ENCODE peak calls at places on chromosomes 4 and X, in five cellular contexts. B is ELF-1; W is NCI-H146; P is stimulated activated CD8-positive, alpha-beta memory T cell treated with anti-CD3 and anti-CD28 coated beads, Interleukin-4, amount 100 ng/mL, for 4 hours; G is Panc1. H is an unnamed sample.

GRCh38 chr4:147355849-147356248 is 125.0 kb upstream of the EDNRA start:
- DNase-seq in B (no peak), W (no peak), P (no peak), G (no peak), H (no peak)

GRCh38 chr4:168063031-168063430 is 29.3 kb upstream of the ANXA10 start:
- DNase-seq in B (no peak), W (no peak), P (no peak), G (no peak), H (no peak)

GRCh38 chrX:8692886-8693285 is 39.1 kb downstream of the ANOS1 start:
- DNase-seq in B (no peak), W (no peak), P (no peak), G (no peak), H (no peak)

GRCh38 chr4:123699823-123700822 is 303.5 kb downstream of the SPRY1 start:
- DNase-seq in B (no peak), W (no peak), P (no peak), G (no peak), H (no peak)

GRCh38 chr4:128483816-128484215 is 196.2 kb upstream of the PGRMC2 start:
- DNase-seq in B (no peak), W (no peak), P (no peak), G (no peak), H (no peak)

GRCh38 chrX:358651-359143 is 28.0 kb downstream of the PPP2R3B start:
- DNase-seq in B (no peak), W (no peak), P (no peak), G (no peak), H (no peak)

GRCh38 chr4:65791807-65792308 is 121.6 kb upstream of the EPHA5 start:
- DNase-seq in B (no peak), W (no peak), P (no peak), G (no peak), H (no peak)

GRCh38 chr4:52568351-52568750 is 90.8 kb downstream of the USP46 start:
- DNase-seq in B (no peak), W (no peak), P (no peak), G (no peak), H (no peak)

GRCh38 chr4:129565214-129565613 is 469.3 kb downstream of the C4orf33 start:
- DNase-seq in B (no peak), W (no peak), P (no peak), G (no peak), H (no peak)

H was measured in Calu3.